ENCODE peak calls at places on chromosome 17, in five cellular contexts. R is K562, Y is SK-N-SH, X is HepG2, V is HCT116. S is an unnamed sample.

GRCh38 chr17:61040666-61041065 is 359.0 kb upstream of the TBX2 start:
- DNase-seq in R (no peak), Y (peak; percentile 57), X (no peak), V (no peak), S (no peak)

GRCh38 chr17:69047368-69048263 is 13.1 kb downstream of the ABCA9 start:
- DNase-seq in R (peak; percentile 68), Y (no peak), X (peak; percentile 100), V (no peak), S (no peak)

GRCh38 chr17:79036609-79037008 is 12.6 kb downstream of the C1QTNF1 start:
- DNase-seq in R (peak; percentile 5), Y (no peak), X (no peak), V (no peak), S (no peak)

GRCh38 chr17:59666235-59666634 is 41.0 kb downstream of the PTRH2 start:
- DNase-seq in R (no peak), Y (no peak), X (no peak), V (no peak), S (no peak)

GRCh38 chr17:58331815-58332719 is 3.5 kb upstream of the TSPOAP1 start:
- DNase-seq in R (peak; percentile 85), Y (peak; percentile 36), X (no peak), V (no peak), S (no peak)

GRCh38 chr17:50631908-50632571 is 2.6 kb upstream of the ABCC3 start:
- DNase-seq in R (no peak), Y (peak; percentile 20), X (no peak), V (no peak), S (no peak)

GRCh38 chr17:4241535-4241934 is 22.2 kb downstream of the ANKFY1 start:
- DNase-seq in R (no peak), Y (no peak), X (no peak), V (no peak), S (no peak)

GRCh38 chr17:58302919-58303551 is 22.3 kb upstream of the MPO start:
- DNase-seq in R (no peak), Y (peak; percentile 31), X (no peak), V (no peak), S (no peak)

GRCh38 chr17:64625541-64625940 is 36.6 kb downstream of the SMURF2 start:
- DNase-seq in R (no peak), Y (no peak), X (no peak), V (no peak), S (no peak)

GRCh38 chr17:69900829-69901228 is 174.2 kb upstream of the KCNJ16 start:
- DNase-seq in R (no peak), Y (no peak), X (no peak), V (no peak), S (no peak)

GRCh38 chr17:21066394-21066793 is 23.6 kb upstream of the USP22 start:
- DNase-seq in R (no peak), Y (no peak), X (no peak), V (no peak), S (no peak)

GRCh38 chr17:1746975-1747543 is 4.4 kb downstream of the SERPINF2 start:
- DNase-seq in R (no peak), Y (no peak), X (no peak), V (no peak), S (no peak)

GRCh38 chr17:29592850-29593545 is at the start of gene ANKRD13B:
- DNase-seq in R (peak; percentile 68), Y (peak; percentile 83), X (no peak), V (no peak), S (peak; percentile 43)

GRCh38 chr17:67514998-67515397 is 137.9 kb downstream of the PITPNC1 start:
- DNase-seq in R (no peak), Y (no peak), X (no peak), V (no peak), S (no peak)

GRCh38 chr17:63917646-63918045 is 993 bp downstream of the GH1 start:
- DNase-seq in R (no peak), Y (no peak), X (no peak), V (no peak), S (no peak)

GRCh38 chr17:428414-428813 is 75.8 kb upstream of the RPH3AL start:
- DNase-seq in R (no peak), Y (no peak), X (no peak), V (no peak), S (no peak)

GRCh38 chr17:73933871-73934270 is 269.6 kb upstream of the RPL38 start:
- DNase-seq in R (no peak), Y (no peak), X (no peak), V (no peak), S (peak; percentile 50)

GRCh38 chr17:31596382-31597323 is 205.2 kb downstream of the RAB11FIP4 start:
- DNase-seq in R (no peak), Y (no peak), X (peak; percentile 44), V (peak; percentile 77), S (no peak)

GRCh38 chr17:21043296-21044232 is 753 bp upstream of the USP22 start:
- DNase-seq in R (peak; percentile 80), Y (no peak), X (peak; percentile 96), V (peak; percentile 95), S (peak; percentile 97)

GRCh38 chr17:297758-298157 is 54.8 kb downstream of the RPH3AL start:
- DNase-seq in R (no peak), Y (no peak), X (no peak), V (no peak), S (no peak)

GRCh38 chr17:42904110-42904469 is 3.5 kb downstream of the G6PC1 start:
- DNase-seq in R (no peak), Y (no peak), X (no peak), V (no peak), S (no peak)

GRCh38 chr17:7837375-7838290 is 3.6 kb downstream of the KDM6B start:
- DNase-seq in R (no peak), Y (no peak), X (peak; percentile 21), V (no peak), S (no peak)

GRCh38 chr17:71115669-71115972 is 946.3 kb downstream of the KCNJ2 start:
- DNase-seq in R (no peak), Y (no peak), X (no peak), V (no peak), S (no peak)

GRCh38 chr17:74870512-74870911 is 2.3 kb downstream of the FDXR start:
- DNase-seq in R (no peak), Y (no peak), X (peak; percentile 67), V (no peak), S (no peak)

GRCh38 chr17:6786618-6787017 is 10.6 kb downstream of the FBXO39 start:
- DNase-seq in R (no peak), Y (no peak), X (no peak), V (no peak), S (no peak)

DNA sequence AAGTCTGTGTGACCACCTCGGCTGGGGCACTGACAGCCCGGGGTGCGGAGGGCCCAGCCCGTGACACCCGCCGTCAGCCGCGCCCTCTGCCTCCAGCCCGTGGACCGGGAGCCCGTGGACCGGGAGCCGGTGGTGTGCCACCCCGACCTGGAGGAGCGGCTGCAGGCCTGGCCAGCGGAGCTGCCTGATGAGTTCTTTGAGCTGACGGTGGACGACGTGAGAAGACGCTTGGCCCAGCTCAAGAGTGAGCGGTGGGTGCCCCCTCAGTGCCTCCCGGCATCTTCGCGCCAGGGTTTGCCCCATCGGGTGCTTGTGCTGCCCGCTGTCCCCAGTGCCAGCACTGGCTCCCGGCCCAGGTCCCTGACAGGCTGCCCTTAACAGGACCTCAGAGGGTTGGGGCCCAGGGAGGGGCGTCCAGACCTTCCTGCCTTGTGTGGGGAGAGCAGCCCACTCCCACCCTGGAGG is 13.7 kb downstream of the CENPX start:
- DNase-seq in R (no peak), Y (no peak), X (no peak), V (no peak), S (no peak)
- TF ChIP-seq JUND in R (no peak), Y (no peak), X (no peak), V (no peak), S (no peak)

GRCh38 chr17:76642994-76643393 is 563 bp downstream of the ST6GALNAC1 start:
- DNase-seq in R (no peak), Y (no peak), X (no peak), V (no peak), S (no peak)

GRCh38 chr17:76640550-76641380 is 2.8 kb downstream of the ST6GALNAC1 start:
- DNase-seq in R (no peak), Y (no peak), X (no peak), V (no peak), S (no peak)

GRCh38 chr17:76643553-76644148 is at the start of gene ST6GALNAC1:
- DNase-seq in R (peak; percentile 70), Y (no peak), X (no peak), V (no peak), S (no peak)

GRCh38 chr17:76642032-76642561 is 1.5 kb downstream of the ST6GALNAC1 start:
- DNase-seq in R (no peak), Y (no peak), X (no peak), V (no peak), S (no peak)

DNA sequence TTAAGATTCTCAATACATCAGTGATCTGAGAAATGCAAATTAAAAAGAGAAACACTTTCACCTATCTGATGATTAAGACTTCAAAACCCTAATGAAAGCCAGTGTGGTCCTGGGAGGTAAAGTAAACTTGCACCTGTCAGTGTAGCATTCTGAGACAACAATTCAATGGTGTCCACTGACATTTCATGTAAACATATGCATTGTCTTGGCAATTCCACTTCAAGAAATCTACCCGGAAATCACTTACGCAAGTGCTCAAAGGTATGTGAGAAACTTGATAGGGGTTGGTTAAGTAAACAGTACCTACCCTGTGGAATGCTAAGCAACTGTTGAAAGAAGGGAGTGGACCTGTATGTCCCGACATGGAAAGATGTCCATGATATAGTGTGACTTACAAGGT is 2.1 kb downstream of the ST6GALNAC1 start:
- DNase-seq in R (no peak), Y (no peak), X (peak; percentile 71), V (peak; percentile 22), S (peak; percentile 92)
- TF ChIP-seq JUND in R (peak; percentile 17), Y (no peak), X (no peak), V (no peak), S (peak; percentile 20)

DNA sequence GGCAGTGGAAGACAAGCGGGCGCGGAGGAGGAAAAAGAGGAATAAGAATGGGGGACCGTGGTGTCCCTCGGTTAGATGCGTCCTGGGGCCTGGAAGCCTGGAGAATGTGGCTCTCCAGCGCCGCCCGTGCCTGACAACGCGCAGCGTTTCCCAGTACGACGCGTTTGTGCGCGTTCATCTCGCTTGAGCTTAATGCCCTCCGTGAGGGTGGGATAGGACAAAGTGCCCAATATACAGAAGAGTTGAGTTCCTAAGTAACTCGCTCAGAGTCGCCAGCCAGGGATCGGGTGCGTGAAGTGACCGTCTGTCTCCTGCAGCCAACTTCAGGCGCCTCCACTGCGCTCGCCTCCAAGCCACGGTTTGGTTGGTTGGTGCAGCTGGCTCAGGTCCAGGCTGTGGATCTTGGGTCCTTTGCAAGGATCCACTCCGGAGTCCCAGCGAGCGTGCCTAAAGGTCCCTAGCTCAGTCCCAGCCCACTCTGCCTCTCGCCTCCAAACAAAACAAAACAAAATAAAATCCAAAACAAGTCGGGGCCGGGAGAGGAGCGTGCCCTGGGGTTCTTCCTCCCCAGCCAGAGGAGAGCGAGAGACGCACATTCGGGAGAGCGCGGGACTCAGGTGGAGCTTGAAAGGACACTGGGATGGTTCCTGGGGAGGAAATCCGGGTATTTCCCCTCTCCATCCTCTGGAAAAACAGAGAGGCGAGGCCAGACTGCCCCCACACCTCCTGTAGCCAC is 951 bp downstream of the GALR2 start:
- DNase-seq in R (no peak), Y (peak; percentile 74), X (no peak), V (no peak), S (peak; percentile 59)
- TF ChIP-seq JUND in R (no peak), Y (no peak), X (no peak), V (no peak), S (no peak)

DNA sequence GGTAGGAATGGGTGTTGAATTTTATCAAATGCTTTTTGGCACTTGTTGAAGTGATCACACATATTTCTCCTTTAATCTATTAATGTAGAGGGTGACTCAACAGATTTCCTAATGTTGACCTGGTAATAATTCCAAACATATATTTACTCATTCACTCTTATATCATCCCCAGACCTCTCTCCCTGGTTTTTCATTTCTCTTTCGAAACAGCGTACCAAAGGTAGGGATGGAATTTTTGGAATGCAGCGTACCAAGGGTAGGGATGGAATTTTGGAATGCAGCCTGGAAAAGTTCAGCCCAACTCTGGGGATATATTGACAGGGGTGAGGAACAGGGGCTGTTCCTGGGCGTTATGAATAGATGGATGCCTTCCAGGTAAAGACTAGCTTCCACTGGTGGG is 7.3 kb downstream of the KIF18B start:
- DNase-seq in R (no peak), Y (peak; percentile 11), X (peak; percentile 69), V (no peak), S (peak; percentile 71)
- TF ChIP-seq JUND in R (no peak), Y (no peak), X (no peak), V (no peak), S (no peak)